ENCODE peak calls at places on chromosome 17, in four cellular contexts. Y, E, K and J are unnamed samples.

GRCh38 chr17:4958102-4958501 is 7.2 kb downstream of the ENO3 start:
- DNase-seq in Y (no peak), E (no peak), K (no peak), J (no peak)

GRCh38 chr17:67990909-67991308 is 5.4 kb downstream of the C17orf58 start:
- DNase-seq in Y (no peak), E (no peak), K (no peak), J (no peak)

GRCh38 chr17:46876353-46876887 is 25.0 kb downstream of the WNT9B start:
- DNase-seq in Y (peak), E (peak), K (peak), J (peak)

GRCh38 chr17:42277342-42277712 is 1.1 kb upstream of the STAT5B start:
- DNase-seq in Y (no peak), E (no peak), K (no peak), J (no peak)

GRCh38 chr17:5381542-5381941 is 37.9 kb downstream of the NUP88 start:
- DNase-seq in Y (no peak), E (no peak), K (no peak), J (no peak)

GRCh38 chr17:45848405-45848804 is 3.7 kb downstream of the SPPL2C start:
- DNase-seq in Y (no peak), E (no peak), K (no peak), J (no peak)

GRCh38 chr17:77959926-77960521 is 1.5 kb downstream of the TNRC6C start:
- DNase-seq in Y (no peak), E (no peak), K (peak), J (peak)

GRCh38 chr17:75832164-75832651 is 12.0 kb downstream of the UNC13D start:
- DNase-seq in Y (no peak), E (no peak), K (no peak), J (no peak)

GRCh38 chr17:45171338-45172231 is 9.9 kb downstream of the HEXIM2 start:
- DNase-seq in Y (peak), E (peak), K (no peak), J (no peak)

GRCh38 chr17:31596382-31597323 is 205.2 kb downstream of the RAB11FIP4 start:
- DNase-seq in Y (peak), E (no peak), K (no peak), J (no peak)

GRCh38 chr17:40443988-40444899 is 994 bp downstream of the IGFBP4 start:
- DNase-seq in Y (no peak), E (no peak), K (peak), J (no peak)

GRCh38 chr17:46942441-46943217 is 19.7 kb downstream of the GOSR2 start:
- DNase-seq in Y (peak), E (peak), K (peak), J (peak)

GRCh38 chr17:80937501-80938356 is 53.9 kb upstream of the CHMP6 start:
- DNase-seq in Y (no peak), E (peak), K (no peak), J (no peak)

DNA sequence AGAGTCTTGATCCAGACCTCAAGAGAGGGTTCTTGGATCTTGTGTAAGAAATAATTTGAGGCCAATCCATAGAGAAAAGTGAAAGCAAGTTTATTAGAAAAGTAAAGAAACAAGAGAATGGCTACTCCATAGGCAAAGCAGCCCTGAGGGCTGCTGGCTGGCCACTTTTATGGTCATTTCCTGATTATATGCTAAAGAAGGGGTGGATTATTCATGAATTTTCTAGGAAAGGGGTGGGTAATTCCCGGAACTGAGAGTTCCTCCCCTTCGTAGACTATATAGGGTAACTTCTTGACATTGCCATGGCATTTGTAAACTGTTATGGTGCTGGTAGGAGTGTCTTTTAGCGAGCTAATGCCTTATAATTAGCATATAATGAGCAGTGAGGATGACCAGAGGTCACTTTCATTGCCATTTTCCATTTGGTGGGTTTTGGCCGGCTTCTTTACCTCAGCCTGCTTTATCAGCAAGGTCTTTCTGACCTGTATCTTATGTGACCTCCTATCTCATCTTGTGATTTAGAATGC is 4.4 kb downstream of the DHRS7B start:
- DNase-seq in Y (no peak), E (no peak), K (peak), J (no peak)
- TF ChIP-seq ELF4 in Y (no peak), E (no peak), K (no peak), J (no peak)

GRCh38 chr17:61966201-61966600 is 38.4 kb upstream of the INTS2 start:
- DNase-seq in Y (no peak), E (no peak), K (peak), J (no peak)

GRCh38 chr17:61970030-61970429 is 42.2 kb upstream of the INTS2 start:
- DNase-seq in Y (no peak), E (no peak), K (no peak), J (no peak)

GRCh38 chr17:61968757-61969156 is 41.0 kb upstream of the INTS2 start:
- DNase-seq in Y (no peak), E (no peak), K (no peak), J (no peak)

GRCh38 chr17:61972311-61972710 is 44.5 kb upstream of the INTS2 start:
- DNase-seq in Y (no peak), E (no peak), K (no peak), J (no peak)

DNA sequence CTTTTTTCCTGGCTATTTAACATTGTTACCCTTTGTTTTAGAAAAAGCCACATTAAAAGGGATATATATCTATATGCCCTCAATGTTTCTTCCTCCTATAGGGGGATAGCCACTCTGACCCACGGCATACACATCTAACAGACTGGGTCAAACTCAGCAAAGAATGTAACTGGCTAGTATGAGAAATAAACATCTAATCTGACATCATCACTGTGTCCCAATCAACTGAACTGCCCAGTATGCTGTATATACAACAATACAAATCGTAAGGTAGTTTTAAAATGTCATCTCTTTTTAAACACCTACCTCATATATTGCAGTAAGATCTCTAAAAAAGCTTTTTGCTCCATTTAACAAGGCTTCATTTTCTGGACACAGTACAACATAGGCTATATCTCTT is 39.9 kb upstream of the INTS2 start:
- DNase-seq in Y (no peak), E (no peak), K (no peak), J (no peak)
- TF ChIP-seq ELF4 in Y (no peak), E (no peak), K (no peak), J (no peak)

GRCh38 chr17:6557040-6557438 is 684 bp upstream of the PITPNM3 start:
- DNase-seq in Y (no peak), E (no peak), K (no peak), J (no peak)
- TF ChIP-seq ELF4 in Y (no peak), E (no peak), K (no peak), J (no peak)

GRCh38 chr17:65841116-65841515 is 279.7 kb upstream of the AXIN2 start:
- DNase-seq in Y (no peak), E (no peak), K (no peak), J (no peak)
- TF ChIP-seq ELF4 in Y (no peak), E (no peak), K (no peak), J (no peak)

DNA sequence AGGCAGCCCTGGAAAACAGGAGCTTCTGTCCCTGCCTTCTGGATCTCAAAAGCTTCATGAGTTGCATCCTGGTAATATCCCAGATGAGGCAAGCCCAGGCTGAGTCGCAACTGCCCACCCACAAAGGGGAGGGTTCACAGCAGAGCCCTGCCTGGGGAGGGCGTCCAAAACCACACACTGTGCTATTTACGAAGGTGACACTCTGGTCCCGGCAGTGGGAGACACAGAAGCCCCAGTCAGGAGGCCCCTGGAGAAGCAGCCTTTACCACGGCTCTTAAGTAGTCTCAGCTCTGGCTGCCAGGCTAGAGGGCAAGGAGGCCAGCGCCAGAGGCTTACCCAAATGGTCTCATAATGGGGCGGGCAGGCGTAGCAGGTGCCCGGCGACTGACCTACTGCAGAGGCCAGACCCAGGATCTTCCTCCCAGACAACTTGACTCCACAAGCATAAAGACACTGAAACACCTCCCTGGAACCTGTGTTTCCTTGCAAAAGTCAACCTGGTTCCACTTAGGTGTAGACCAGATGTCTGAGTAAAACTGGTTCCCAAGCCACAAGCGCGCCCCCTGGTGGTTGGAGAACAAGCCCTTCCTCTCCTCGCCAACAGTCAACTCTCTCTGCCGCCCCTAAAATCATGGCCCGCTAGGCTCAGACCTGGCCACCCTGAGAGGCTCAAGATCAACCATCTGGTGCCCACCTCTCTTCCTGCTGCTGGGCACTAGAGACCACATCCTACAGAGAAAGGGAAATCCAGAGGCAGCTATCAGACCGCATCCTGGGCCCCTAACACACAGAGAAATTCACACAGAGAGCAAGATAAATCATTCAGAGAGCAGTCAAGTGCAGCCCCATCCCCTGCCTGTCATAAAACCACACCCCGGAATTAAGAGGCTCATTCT is 5.2 kb downstream of the AXIN2 start:
- DNase-seq in Y (peak), E (peak), K (peak), J (peak)
- TF ChIP-seq ELF4 in Y (no peak), E (no peak), K (no peak), J (no peak)

DNA sequence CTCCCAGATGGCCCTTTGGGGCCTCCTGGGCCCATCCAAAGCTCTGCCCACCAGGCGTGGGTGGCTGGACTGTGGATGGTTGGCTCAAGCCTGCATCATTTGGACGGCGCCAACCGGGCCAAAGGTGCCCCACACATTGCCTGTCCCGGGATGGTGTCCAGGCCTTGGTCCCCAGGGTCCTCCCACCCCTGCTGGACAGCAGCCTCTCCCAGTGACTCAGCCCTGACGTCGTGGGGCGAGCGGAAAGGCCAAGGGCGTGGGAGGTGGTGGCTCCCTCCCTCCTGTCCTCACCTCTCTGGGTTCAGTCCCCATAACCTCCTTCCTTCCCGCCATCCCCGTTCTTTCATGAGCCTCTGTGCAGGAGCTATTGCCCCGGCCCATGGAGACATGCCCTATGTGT is 42.1 kb upstream of the DLX4 start:
- DNase-seq in Y (no peak), E (no peak), K (peak), J (no peak)
- TF ChIP-seq ELF4 in Y (no peak), E (no peak), K (no peak), J (no peak)

DNA sequence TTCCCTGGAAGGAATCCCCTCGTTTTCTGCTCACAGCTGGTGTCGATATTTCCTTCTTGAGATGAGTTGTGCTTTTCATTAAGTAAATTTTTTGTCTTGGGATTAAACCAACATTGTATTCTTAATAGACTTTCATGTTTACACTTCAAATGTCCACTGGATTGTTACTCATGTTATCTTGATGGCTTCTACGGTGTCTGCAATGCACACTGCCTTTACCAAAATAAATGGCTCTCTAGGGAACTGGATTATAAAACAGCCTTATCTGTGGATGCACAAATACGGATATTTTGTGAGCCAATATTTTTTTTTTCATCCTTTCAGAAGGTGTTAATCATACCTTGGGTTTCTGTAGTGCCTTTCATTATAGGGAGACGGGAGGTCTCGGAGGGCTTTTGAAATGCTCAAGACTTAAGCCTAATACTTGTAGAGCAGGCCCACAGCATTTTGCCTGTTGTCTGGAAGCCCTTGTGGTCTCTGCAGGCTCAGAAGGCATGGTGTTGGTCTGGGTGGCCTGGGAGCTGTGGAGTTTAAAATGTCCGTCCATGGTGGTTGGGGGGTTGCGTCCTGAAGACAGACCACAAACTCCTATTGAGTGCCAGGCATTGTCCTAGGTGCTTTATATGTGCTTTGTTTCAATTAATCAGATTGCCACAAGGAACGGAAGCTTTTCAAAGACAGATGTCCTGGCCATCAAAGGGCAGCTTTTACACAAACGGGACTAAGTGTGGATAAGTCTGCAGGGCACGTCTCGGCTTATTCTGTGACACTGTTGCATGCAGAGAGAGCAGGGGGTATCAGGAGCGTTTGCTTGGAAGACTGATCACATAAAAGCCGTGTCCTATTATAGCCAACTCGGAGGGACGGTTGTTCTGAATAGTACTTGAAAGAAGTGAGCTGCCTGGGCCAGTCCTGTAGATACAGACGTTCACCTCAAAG is 7.6 kb downstream of the NTN1 start:
- DNase-seq in Y (no peak), E (no peak), K (no peak), J (no peak)
- TF ChIP-seq ELF4 in Y (no peak), E (no peak), K (no peak), J (no peak)

DNA sequence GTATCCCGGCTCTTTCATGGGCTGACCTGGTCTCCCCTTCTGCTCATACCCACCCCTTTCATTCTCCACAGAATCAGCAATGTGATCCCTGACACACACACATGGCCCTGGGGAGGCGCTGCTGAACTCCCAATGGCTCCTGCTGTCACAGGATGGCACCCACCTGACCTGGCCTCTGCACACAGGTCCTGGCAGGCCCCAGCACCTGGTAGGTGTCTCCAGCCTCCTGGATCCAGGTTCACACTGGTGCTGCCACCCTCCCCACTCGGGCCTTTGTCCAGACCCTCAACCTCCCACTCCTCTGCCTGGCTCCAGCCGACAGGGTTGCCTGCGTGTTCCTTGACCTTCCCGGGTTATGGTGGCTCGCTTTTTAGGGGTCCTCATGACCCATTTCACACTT is 1.3 kb upstream of the CD300C start:
- DNase-seq in Y (no peak), E (no peak), K (no peak), J (no peak)
- TF ChIP-seq ELF4 in Y (no peak), E (no peak), K (no peak), J (no peak)

DNA sequence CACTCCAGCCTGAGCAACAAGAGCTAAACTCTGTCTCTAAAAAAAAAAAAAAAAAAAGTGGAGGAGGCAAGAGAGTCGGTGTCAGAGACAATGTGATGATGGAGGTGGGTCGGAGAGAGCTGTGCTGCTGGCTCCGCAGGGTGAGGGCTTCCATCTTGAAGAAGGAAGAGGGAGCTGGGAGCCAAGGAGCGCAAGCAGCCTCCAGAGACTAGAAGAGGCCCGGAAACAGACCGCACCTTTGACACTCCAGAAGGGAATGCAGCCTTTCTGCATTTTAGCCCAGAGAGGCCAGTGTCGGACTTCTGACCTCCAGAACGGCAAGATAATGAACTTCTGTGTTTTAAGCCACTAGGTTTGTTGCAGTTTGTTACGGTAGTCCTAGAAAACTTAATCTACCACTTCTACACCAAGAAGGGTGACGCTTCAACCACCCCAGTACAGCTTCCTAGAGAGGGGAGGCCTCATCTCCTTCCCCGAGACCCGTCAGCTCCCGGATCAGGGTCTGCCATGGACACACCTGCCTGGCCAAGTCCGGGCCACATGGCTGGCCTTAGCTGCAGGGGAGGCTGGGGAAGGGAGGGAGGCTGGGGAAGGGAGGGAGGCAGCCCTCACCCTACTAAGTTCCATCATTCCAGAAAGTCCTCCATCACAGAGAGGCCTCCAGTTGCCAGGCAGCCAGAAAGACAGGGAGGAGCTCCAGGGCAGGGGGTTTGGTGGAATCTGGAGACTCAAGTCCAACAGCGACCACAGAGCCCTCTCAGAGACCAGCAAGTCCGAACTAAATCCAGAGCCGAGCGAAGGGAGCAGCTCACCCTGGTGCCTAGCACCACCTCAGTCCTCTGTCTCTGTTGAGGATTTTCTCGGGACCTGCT is 13.2 kb upstream of the RBFOX3 start:
- DNase-seq in Y (no peak), E (peak), K (no peak), J (no peak)
- TF ChIP-seq ELF4 in Y (no peak), E (no peak), K (no peak), J (no peak)